ENCODE peak calls at places on chromosomes 5 and 9, in seven cellular contexts. I is endothelial cell of umbilical vein, S is sigmoid colon, Z is suprapubic skin, M is HCT116, E is spleen, X is Panc1. W is an unnamed sample.

GRCh38 chr9:134546231-134546731 is 95.3 kb upstream of the COL5A1 start:
- DNase-seq in Z (no peak), S (peak; percentile 71), I (no peak), X (no peak), M (no peak), E (peak; percentile 43), W (no peak)

GRCh38 chr9:100472725-100473261 is at the start of gene TMEFF1:
- DNase-seq in S (no peak), I (peak; percentile 61), E (peak; percentile 75), X (no peak), Z (no peak), M (no peak), W (peak; percentile 6)

GRCh38 chr9:33778700-33779351 is 16.5 kb upstream of the PRSS3 start:
- DNase-seq in E (no peak), X (peak; percentile 57), Z (no peak), I (peak; percentile 73), M (peak; percentile 58), S (no peak), W (peak; percentile 17)

GRCh38 chr5:135232958-135233357 is 166.1 kb downstream of the MACROH2A1 start:
- DNase-seq in E (peak; percentile 54), Z (no peak), I (no peak), S (peak; percentile 65), M (no peak), X (no peak), W (no peak)

GRCh38 chr9:34310205-34310604 is 18.9 kb downstream of the KIF24 start:
- DNase-seq in I (no peak), E (no peak), Z (no peak), X (no peak), M (no peak), S (no peak), W (no peak)

GRCh38 chr5:42840842-42841574 is 29.3 kb upstream of the SELENOP start:
- DNase-seq in S (no peak), E (no peak), X (no peak), Z (no peak), M (no peak), I (no peak), W (no peak)

GRCh38 chr9:101383361-101383760 is 1.4 kb downstream of the BAAT start:
- DNase-seq in S (no peak), X (no peak), I (no peak), Z (no peak), E (no peak), M (no peak), W (no peak)

GRCh38 chr9:119761737-119762136 is 392.5 kb upstream of the BRINP1 start:
- DNase-seq in X (no peak), I (no peak), S (no peak), M (no peak), E (no peak), Z (no peak), W (no peak)

GRCh38 chr5:6720561-6720921 is 7.3 kb downstream of the TENT4A start:
- DNase-seq in M (no peak), Z (no peak), X (no peak), S (no peak), I (no peak), E (no peak), W (no peak)

GRCh38 chr5:6719417-6719816 is 6.2 kb downstream of the TENT4A start:
- DNase-seq in Z (no peak), E (no peak), S (no peak), M (no peak), X (no peak), I (no peak), W (no peak)

GRCh38 chr5:6718161-6718681 is 5.0 kb downstream of the TENT4A start:
- DNase-seq in Z (no peak), S (no peak), M (no peak), I (no peak), E (no peak), X (no peak), W (no peak)

GRCh38 chr5:6721442-6721841 is 8.2 kb downstream of the TENT4A start:
- DNase-seq in I (no peak), M (no peak), E (no peak), X (no peak), Z (peak; percentile 62), S (no peak), W (no peak)

GRCh38 chr5:6719896-6720560 is 6.8 kb downstream of the TENT4A start:
- DNase-seq in X (no peak), Z (no peak), I (no peak), M (no peak), E (no peak), S (no peak), W (no peak)
- H3K4me1 ChIP-seq in X (peaks cover 49% of the 10 kb centered on the region), Z (peaks cover 81% of the 10 kb centered on the region), I (peaks cover 39% of the 10 kb centered on the region), M (peaks cover 7% of the 10 kb centered on the region), E (peaks cover 90% of the 10 kb centered on the region), S (no peaks in the 10 kb centered on the region), W (peaks cover 15% of the 10 kb centered on the region)

DNA sequence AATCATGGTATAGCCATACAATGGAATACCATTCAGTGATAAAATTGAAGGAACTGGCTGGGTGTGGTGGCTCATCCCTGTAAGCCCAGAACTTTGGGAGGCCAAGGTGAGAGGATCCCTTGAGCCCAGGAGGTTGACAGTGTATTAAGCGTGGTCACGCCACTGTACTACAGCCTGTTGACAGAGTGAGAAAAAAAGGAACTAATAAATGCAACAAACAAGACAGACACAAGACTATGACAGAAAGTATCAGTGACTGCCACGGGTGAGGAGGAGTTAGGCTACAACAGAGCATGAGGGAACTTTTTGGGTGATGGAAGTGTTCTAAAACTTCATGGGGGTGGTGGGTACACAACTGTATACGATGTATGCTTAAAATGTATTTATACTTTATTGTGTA is 2.2 kb downstream of the FNIP1 start:
- DNase-seq in M (no peak), I (no peak), E (no peak), X (no peak), Z (no peak), S (no peak), W (no peak)
- H3K4me3 ChIP-seq in M (no peak overlapping the region), I (no peak overlapping the region), E (peak overlapping the region; percentile 79), X (peak overlapping the region; percentile 33), Z (peak overlapping the region; percentile 87), S (no peak overlapping the region), W (peak overlapping the region; percentile 96)

GRCh38 chr9:96078866-96079505 is 203.5 kb downstream of the ERCC6L2 start:
- DNase-seq in S (no peak), E (no peak), Z (no peak), I (no peak), M (no peak), X (no peak), W (no peak)
- TF ChIP-seq POLR2AphosphoS5 in S (no peak), E (no peak), Z (no peak), I (no peak), M (no peak), X (no peak), W (no peak)

DNA sequence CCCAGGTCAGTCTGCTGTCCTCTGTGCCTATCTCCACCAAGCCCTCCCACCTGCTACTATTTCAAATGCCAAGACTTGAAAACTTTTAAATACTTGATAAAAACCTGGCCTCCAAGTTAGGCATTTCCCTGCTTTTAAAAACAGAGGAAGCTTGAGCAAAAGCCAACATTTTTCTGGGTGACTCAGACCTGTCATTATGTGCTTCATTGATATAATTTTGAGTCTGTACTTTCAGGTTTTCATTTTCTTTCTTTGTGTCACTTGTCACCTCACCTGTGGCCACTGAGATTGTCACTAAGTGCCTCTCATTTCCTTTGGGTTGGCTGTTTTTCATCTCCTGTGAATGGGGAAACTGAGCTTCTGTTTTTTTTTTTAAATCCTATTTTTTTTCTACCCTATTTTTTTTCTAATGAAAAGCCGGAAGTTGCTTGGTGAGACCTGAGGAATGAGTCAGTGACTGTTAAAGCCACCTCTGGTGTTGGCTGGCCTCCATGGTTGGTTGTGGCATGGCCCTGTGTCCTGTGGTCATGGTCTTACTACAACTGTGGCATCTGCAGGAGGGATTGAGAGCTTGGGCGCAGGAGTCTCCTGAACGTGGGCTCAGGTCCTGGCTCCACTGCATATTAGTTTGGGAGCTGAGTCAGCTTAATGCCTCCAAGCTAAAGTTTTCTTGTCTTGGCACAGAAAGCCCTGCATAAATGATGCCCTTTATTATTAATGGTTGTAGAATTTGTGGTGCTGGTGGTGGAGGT is 56.7 kb downstream of the ARHGAP26 start:
- DNase-seq in M (peak; percentile 87), E (no peak), X (peak; percentile 66), I (peak; percentile 91), S (no peak), Z (no peak), W (no peak)
- H3K4me1 ChIP-seq in M (peaks cover 89% of the 10 kb centered on the region), E (peaks cover 60% of the 10 kb centered on the region), X (peaks cover 95% of the 10 kb centered on the region), I (peaks cover 72% of the 10 kb centered on the region), S (no peaks in the 10 kb centered on the region), Z (peaks cover 45% of the 10 kb centered on the region), W (no peaks in the 10 kb centered on the region)

DNA sequence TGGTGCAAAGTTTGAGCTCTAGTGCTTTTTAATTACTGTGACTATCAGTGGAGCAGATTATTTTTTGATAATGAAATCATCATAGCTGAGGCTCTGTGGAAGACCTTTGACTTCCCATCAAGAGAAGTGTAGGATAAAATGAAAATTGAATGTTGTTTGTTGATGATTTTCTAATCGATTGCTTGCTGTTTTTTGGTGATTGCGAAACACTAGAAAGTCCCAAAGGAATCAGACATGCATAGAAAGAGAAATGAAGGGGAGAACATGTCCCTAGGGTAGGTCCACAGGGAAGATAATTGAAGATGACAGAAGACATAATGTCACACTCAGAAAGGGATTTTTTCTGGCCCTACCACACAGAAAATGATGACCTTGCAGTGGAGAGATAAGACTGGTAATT is 62.9 kb downstream of the INSYN2B start:
- DNase-seq in E (no peak), S (no peak), Z (no peak), I (no peak), X (no peak), M (no peak), W (no peak)
- H3K4me3 ChIP-seq in E (no peak overlapping the region), S (no peak overlapping the region), Z (no peak overlapping the region), I (no peak overlapping the region), X (no peak overlapping the region), M (no peak overlapping the region), W (no peak overlapping the region)

DNA sequence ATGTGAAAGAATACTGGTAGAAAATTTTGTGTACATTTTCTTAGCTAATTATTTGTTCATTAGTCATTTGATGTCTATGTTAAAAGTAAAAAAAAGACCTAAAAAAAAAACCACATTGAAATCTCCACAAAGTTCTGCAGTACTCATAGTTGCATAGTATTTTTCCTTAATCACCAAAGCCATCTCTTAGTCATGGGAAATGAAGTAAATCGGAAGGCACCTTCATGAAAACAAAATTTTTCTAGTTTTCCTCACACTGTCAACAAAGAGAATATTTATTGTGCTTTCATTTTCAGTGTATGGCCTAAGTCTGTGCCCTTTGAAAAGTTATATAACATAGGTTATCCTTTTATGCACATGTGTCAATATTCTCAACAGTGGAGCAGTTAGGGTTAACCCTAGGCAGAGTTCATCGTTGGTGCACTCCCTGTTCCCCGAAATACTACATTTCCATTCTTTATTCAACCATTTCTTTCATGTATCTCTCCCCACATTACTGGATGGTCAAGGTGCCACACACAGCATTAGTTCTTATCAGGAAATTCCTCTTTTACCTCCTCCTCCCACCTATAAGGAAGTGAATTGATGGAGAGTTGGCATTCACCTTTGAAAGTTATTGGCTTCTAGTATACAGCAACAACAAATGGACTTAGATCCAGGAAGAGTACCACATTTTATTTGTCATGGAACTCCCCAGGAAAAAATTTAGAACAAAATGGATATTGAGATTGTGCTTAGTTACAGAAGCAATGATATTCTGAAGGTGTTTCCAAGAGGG is 93.1 kb downstream of the NUDT12 start:
- DNase-seq in S (no peak), X (no peak), Z (no peak), M (no peak), E (no peak), I (peak; percentile 53), W (no peak)
- TF ChIP-seq POLR2AphosphoS5 in S (no peak), X (no peak), Z (no peak), M (no peak), E (no peak), I (no peak), W (no peak)